ENCODE peak calls at places on chromosomes 6 and 20, in four cellular contexts. V, F, O and S are unnamed samples. For H3K9me3, the result is how much of the 10 kb centered on the place peaks cover.

GRCh38 chr6:13248953-13249432 is 79.3 kb downstream of the TBC1D7 start:
- DNase-seq in O (no peak), F (no peak), V (no peak), S (no peak)

GRCh38 chr6:14086701-14087100 is 30.9 kb upstream of the CD83 start:
- DNase-seq in O (peak), V (no peak), F (no peak), S (no peak)

GRCh38 chr20:62368629-62369507 is 1.8 kb upstream of the LAMA5 start:
- DNase-seq in V (no peak), F (no peak), O (peak), S (no peak)

GRCh38 chr6:34145161-34146020 is 496 bp downstream of the GRM4 start:
- DNase-seq in V (no peak), F (no peak), O (peak), S (no peak)

GRCh38 chr20:9926007-9926406 is 87.1 kb upstream of the PAK5 start:
- DNase-seq in V (no peak), O (no peak), F (no peak), S (no peak)

GRCh38 chr20:14521436-14521835 is 184.0 kb upstream of the FLRT3 start:
- DNase-seq in V (no peak), O (peak), F (no peak), S (no peak)

GRCh38 chr20:208937-209566 is 18.0 kb upstream of the DEFB129 start:
- DNase-seq in V (peak), O (peak), F (no peak), S (no peak)

GRCh38 chr20:48597521-48598302 is 230.1 kb downstream of the PREX1 start:
- DNase-seq in V (no peak), O (no peak), F (no peak), S (no peak)

GRCh38 chr6:142786476-142786875 is 158.5 kb downstream of the HIVEP2 start:
- DNase-seq in V (no peak), O (peak), F (no peak), S (no peak)

GRCh38 chr6:41051873-41052272 is 1.1 kb upstream of the APOBEC2 start:
- DNase-seq in V (no peak), F (no peak), O (no peak), S (no peak)

GRCh38 chr6:11854418-11855165 is 76.0 kb upstream of the ADTRP start:
- DNase-seq in V (peak), O (peak), F (no peak), S (no peak)

GRCh38 chr6:52087498-52087999 is at the start of gene PKHD1:
- DNase-seq in V (peak), O (peak), F (no peak), S (no peak)

GRCh38 chr6:138824482-138825134 is 28.7 kb downstream of the ECT2L start:
- DNase-seq in F (no peak), O (peak), V (no peak), S (no peak)

GRCh38 chr6:79946242-79946641 is 1.1 kb downstream of the ELOVL4 start:
- DNase-seq in V (peak), O (peak), F (no peak), S (no peak)

GRCh38 chr6:54892831-54893230 is 46.3 kb downstream of the FAM83B start:
- DNase-seq in V (peak), F (no peak), O (peak), S (no peak)

GRCh38 chr20:43458422-43458924 is 777 bp downstream of the SRSF6 start:
- DNase-seq in O (peak), F (no peak), V (no peak), S (no peak)

GRCh38 chr20:3781153-3781910 is at the start of gene SPEF1:
- DNase-seq in F (peak), O (peak), V (peak), S (peak)

GRCh38 chr20:38216736-38217595 is 43.6 kb downstream of the KIAA1755 start:
- DNase-seq in V (no peak), F (no peak), O (no peak), S (no peak)

GRCh38 chr6:137823826-137824501 is 43.1 kb upstream of the TNFAIP3 start:
- DNase-seq in V (no peak), F (no peak), O (peak), S (no peak)

GRCh38 chr6:39059496-39060310 is 11.1 kb downstream of the GLP1R start:
- DNase-seq in V (no peak), O (no peak), F (no peak), S (no peak)

GRCh38 chr20:59726196-59726595 is 121.9 kb downstream of the PHACTR3 start:
- DNase-seq in F (no peak), O (no peak), V (no peak), S (no peak)

GRCh38 chr20:59723108-59723500 is 118.8 kb downstream of the PHACTR3 start:
- DNase-seq in V (no peak), F (no peak), O (no peak), S (no peak)

GRCh38 chr20:59725476-59726119 is 121.3 kb downstream of the PHACTR3 start:
- DNase-seq in F (no peak), O (no peak), V (no peak), S (no peak)

GRCh38 chr20:59723607-59724456 is 119.5 kb downstream of the PHACTR3 start:
- DNase-seq in O (no peak), F (no peak), V (no peak), S (no peak)

DNA sequence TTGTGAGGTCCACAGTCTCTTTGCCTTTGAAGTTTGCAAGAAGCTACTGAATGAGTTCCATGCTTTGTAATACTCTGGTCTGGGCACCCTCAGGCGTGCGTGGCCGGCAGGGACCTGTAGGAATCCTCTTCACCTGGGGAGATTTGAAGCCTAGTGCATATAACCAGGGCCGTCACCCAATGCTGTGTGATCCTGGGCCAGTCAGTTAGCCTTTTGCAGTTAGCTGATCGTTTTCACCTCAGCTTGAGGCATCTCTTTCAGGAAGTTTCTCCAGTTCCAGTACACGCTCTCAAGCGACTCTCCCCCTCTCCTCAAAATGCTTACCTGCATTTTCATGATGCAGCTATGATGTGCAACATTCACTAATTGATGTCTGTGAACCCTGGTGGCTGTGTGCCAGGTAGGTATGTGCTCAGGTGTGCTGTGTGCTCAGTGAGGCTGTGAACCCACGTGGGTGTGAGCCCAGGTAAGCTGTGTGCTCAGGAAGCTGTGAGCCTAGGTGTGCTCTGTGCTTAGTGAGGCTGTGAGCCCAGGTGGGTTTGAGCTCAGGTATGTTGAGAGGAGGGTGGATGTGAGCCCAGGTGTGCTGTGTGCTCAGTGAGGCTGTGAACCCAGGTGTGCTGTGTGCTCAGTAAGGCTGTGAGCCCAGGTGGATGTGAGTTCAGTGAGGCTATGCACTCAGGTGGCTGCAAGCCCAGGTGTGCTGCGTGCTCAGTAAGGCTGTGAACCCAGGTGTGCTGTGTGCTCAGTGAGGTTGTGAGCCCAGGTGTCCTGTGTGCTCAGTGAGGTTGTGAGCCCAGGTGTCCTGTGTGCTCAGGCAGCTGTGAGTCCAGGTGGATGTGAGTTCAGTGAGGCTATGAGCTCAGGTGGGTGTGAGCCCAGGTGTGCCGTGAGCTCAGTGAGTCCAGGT is 120.4 kb downstream of the PHACTR3 start:
- DNase-seq in O (no peak), F (no peak), V (no peak), S (no peak)
- H3K9me3 ChIP-seq in O (under half), F (under half), V (under half), S (half or more)

GRCh38 chr20:8361008-8361652 is 229.1 kb downstream of the PLCB1 start:
- DNase-seq in F (peak), O (peak), V (no peak), S (no peak)
- TF ChIP-seq CEBPB in F (no peak), O (no peak), V (no peak), S (no peak)

GRCh38 chr6:71367763-71368162 is 79.2 kb downstream of the OGFRL1 start:
- DNase-seq in V (no peak), O (peak), F (no peak), S (no peak)

GRCh38 chr6:71368284-71368683 is 79.7 kb downstream of the OGFRL1 start:
- DNase-seq in V (no peak), O (no peak), F (no peak), S (no peak)

GRCh38 chr6:71364910-71365542 is 76.4 kb downstream of the OGFRL1 start:
- DNase-seq in O (peak), V (no peak), F (no peak), S (no peak)
- H3K9me3 ChIP-seq in O (under half), V (under half), F (under half), S (under half)

DNA sequence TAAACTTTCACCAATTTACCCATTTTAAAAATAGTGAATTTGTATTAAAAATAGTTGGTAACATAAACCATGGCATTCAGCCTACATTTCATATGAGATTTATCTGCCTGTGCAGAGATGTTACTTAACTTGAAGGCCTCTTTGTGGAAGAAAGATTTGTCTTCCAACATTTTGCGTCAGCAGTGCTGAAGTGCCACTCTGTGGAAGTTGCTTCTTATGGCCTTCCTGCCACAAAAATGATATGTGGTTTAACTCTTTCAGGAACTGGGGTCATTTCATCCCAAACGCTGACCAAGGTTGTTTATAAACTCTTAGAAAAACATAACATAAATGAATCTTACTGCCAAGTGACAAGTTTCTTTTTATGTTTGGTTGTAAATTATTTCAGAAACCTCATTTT is 246.8 kb downstream of the ARID1B start:
- DNase-seq in V (no peak), F (no peak), O (peak), S (no peak)
- TF ChIP-seq CEBPB in V (no peak), F (no peak), O (peak), S (no peak)

DNA sequence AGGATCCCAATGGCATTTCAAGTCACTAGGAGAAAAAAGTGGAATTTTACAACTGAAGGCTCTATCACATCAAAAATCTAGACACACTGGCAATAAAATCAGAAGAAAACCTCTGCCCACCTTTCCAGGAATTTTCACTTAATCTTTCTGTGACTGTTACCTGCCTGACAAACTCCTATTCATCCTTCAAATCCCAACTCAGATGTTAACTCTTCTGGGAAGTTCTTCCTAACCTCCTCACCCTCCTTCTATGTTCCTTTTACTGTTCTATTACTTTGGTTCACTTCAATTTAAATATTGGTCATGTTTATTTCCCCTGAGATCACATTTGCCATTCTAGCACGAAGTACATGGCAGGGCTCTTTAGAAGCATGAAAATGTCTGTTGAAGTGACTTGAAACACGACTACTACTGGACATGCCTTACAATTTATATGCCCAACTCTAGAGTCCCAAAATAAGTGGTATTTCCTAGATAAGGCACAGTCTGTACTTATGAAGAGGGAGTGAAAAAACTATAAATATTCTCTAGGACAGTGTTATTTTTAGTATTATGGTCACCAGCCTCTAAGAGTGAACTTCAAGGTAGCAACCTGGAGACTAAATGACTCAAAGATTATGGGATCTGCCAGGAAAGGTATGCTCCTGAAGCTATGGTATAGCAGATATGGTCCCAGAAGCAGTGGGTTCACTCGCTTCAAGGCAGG is 17.1 kb downstream of the CHD6 start:
- DNase-seq in V (no peak), F (no peak), O (no peak), S (no peak)
- H3K9me3 ChIP-seq in V (under half), F (under half), O (under half), S (under half)